ENCODE peak calls at places on chromosomes 1 and 21, in nine cellular contexts. O is aorta, W is HAP-1, Z is WERI-Rb-1, R is cardiac muscle cell, S is MM.1S, C is mammary epithelial cell, X is Caco-2, N is esophagus squamous epithelium. D is an unnamed sample.
A peak's percentile ranks its signal among the peaks of the same experiment; 100 is the strongest.

GRCh38 chr1:13813398-13814012 is 113.5 kb downstream of the PRDM2 start:
- DNase-seq in O (peak; percentile 86), W (peak; percentile 62), Z (peak; percentile 62), R (peak; percentile 50), S (no peak), C (no peak), X (no peak), N (no peak), D (no peak)

GRCh38 chr1:28296401-28297220 is 32.2 kb upstream of the MED18 start:
- DNase-seq in O (no peak), W (peak; percentile 82), Z (peak; percentile 87), R (peak; percentile 71), S (no peak), C (no peak), X (peak; percentile 97), N (no peak), D (no peak)

GRCh38 chr1:151166506-151166956 is 587 bp downstream of the SCNM1 start:
- DNase-seq in O (peak; percentile 64), W (peak; percentile 47), Z (no peak), R (peak; percentile 49), S (peak; percentile 50), C (peak; percentile 70), X (no peak), N (no peak), D (no peak)

GRCh38 chr1:155083865-155084721 is 5.5 kb downstream of the EFNA3 start:
- DNase-seq in O (peak; percentile 74), W (peak; percentile 59), Z (peak; percentile 66), R (peak; percentile 30), S (peak; percentile 68), C (peak; percentile 50), X (no peak), N (no peak), D (no peak)

GRCh38 chr1:66996018-66996682 is 57.8 kb downstream of the SLC35D1 start:
- DNase-seq in O (no peak), W (peak; percentile 66), Z (peak; percentile 67), R (peak; percentile 77), S (peak; percentile 78), C (peak; percentile 54), X (peak; percentile 42), N (no peak), D (peak; percentile 49)

GRCh38 chr1:228009828-228010775 is 3.3 kb downstream of the WNT3A start:
- DNase-seq in O (peak; percentile 49), W (no peak), Z (peak; percentile 14), R (no peak), S (no peak), C (no peak), X (no peak), N (no peak), D (no peak)

GRCh38 chr1:204879351-204879750 is 8.7 kb downstream of the NFASC start:
- DNase-seq in O (no peak), W (peak; percentile 14), Z (no peak), R (no peak), S (no peak), C (no peak), X (no peak), N (no peak), D (no peak)

GRCh38 chr1:155254714-155255242 is 505 bp downstream of the ENTREP3 start:
- DNase-seq in O (peak; percentile 88), W (peak; percentile 28), Z (peak; percentile 49), R (no peak), S (no peak), C (no peak), X (no peak), N (no peak), D (no peak)

GRCh38 chr1:19036049-19036546 is 79.6 kb upstream of the IFFO2 start:
- DNase-seq in O (no peak), W (peak; percentile 8), Z (peak; percentile 26), R (no peak), S (no peak), C (no peak), X (peak; percentile 15), N (no peak), D (no peak)

GRCh38 chr1:192491804-192492554 is 83.6 kb upstream of the RGS1 start:
- DNase-seq in O (no peak), W (no peak), Z (no peak), R (no peak), S (no peak), C (no peak), X (no peak), N (no peak), D (no peak)

GRCh38 chr21:32807717-32808380 is 36.3 kb upstream of the PAXBP1 start:
- DNase-seq in O (no peak), W (peak; percentile 48), Z (peak; percentile 50), R (no peak), S (no peak), C (peak; percentile 3), X (no peak), N (no peak), D (no peak)

GRCh38 chr1:236066828-236067386 is 2.0 kb upstream of the NID1 start:
- DNase-seq in O (no peak), W (no peak), Z (no peak), R (peak; percentile 62), S (peak; percentile 57), C (no peak), X (no peak), N (no peak), D (peak; percentile 72)

GRCh38 chr1:118322369-118322768 is 137.3 kb upstream of the SPAG17 start:
- DNase-seq in O (no peak), W (no peak), Z (no peak), R (no peak), S (no peak), C (no peak), X (no peak), N (no peak), D (no peak)

GRCh38 chr21:15128267-15128666 is 63.5 kb upstream of the NRIP1 start:
- DNase-seq in O (no peak), W (no peak), Z (no peak), R (no peak), S (no peak), C (no peak), X (no peak), N (no peak), D (no peak)

GRCh38 chr1:145740269-145740668 is 21.0 kb downstream of the CD160 start:
- DNase-seq in O (no peak), W (no peak), Z (no peak), R (no peak), S (no peak), C (no peak), X (peak; percentile 52), N (no peak), D (no peak)

GRCh38 chr1:183702087-183702812 is 49.1 kb upstream of the APOBEC4 start:
- DNase-seq in O (no peak), W (no peak), Z (no peak), R (no peak), S (no peak), C (peak; percentile 54), X (no peak), N (no peak), D (no peak)

GRCh38 chr1:6261615-6261995 is 707 bp upstream of the GPR153 start:
- DNase-seq in O (no peak), W (peak; percentile 46), Z (peak; percentile 73), R (peak; percentile 76), S (no peak), C (peak; percentile 10), X (no peak), N (no peak), D (no peak)

GRCh38 chr1:223531742-223532341 is 133.7 kb downstream of the CAPN8 start:
- DNase-seq in O (no peak), W (peak; percentile 84), Z (peak; percentile 50), R (peak; percentile 61), S (peak; percentile 46), C (peak; percentile 40), X (peak; percentile 62), N (no peak), D (no peak)

GRCh38 chr1:207871117-207871649 is 39.7 kb downstream of the CD34 start:
- DNase-seq in O (no peak), W (no peak), Z (no peak), R (no peak), S (no peak), C (no peak), X (no peak), N (no peak), D (no peak)

GRCh38 chr1:2611621-2612437 is 21.0 kb downstream of the MMEL1 start:
- DNase-seq in O (peak; percentile 45), W (peak; percentile 7), Z (no peak), R (no peak), S (no peak), C (no peak), X (no peak), N (no peak), D (no peak)

DNA sequence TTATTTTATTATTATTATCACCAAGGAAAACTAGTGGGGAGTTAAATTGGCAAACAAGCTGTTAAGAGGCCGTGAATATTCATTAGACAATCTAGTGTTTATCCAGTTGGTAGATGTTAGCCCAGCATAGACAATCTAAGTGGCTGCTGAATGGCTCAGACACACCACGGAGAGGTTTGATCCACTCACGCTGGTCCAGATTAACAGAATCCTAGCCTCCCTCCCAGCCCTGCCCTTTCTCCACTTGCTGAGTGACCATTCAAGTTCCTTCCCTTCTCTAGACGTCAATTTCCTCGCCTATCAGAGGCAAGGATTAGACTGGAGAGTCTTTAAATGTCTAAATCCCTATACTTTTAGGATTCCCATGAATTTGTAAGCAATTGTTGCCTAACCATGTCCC is 80.1 kb downstream of the RRAGC start:
- DNase-seq in O (no peak), W (no peak), Z (peak; percentile 58), R (no peak), S (no peak), C (no peak), X (no peak), N (no peak), D (no peak)
- H3K27me3 ChIP-seq in O (no peaks in the 10 kb centered on the region), W (peaks cover 16% of the 10 kb centered on the region), Z (no peaks in the 10 kb centered on the region), R (no peaks in the 10 kb centered on the region), S (no peaks in the 10 kb centered on the region), C (peaks cover 17% of the 10 kb centered on the region), X (no peaks in the 10 kb centered on the region), N (peaks cover 80% of the 10 kb centered on the region), D (peaks cover 4% of the 10 kb centered on the region)

GRCh38 chr1:224896130-224896781 is 33.2 kb upstream of the DNAH14 start:
- DNase-seq in O (no peak), W (no peak), Z (no peak), R (no peak), S (no peak), C (no peak), X (no peak), N (no peak), D (no peak)
- H3K4me3 ChIP-seq in O (no peak overlapping the region), W (no peak overlapping the region), Z (no peak overlapping the region), R (no peak overlapping the region), S (no peak overlapping the region), C (no peak overlapping the region), X (no peak overlapping the region), N (no peak overlapping the region), D (no peak overlapping the region)

GRCh38 chr1:153397924-153398651 is 7.2 kb upstream of the S100A8 start:
- DNase-seq in O (no peak), W (no peak), Z (peak; percentile 14), R (no peak), S (no peak), C (no peak), X (no peak), N (no peak), D (no peak)
- H3K27me3 ChIP-seq in O (no peaks in the 10 kb centered on the region), W (peaks cover 11% of the 10 kb centered on the region), Z (peaks cover 100% of the 10 kb centered on the region), R (no peaks in the 10 kb centered on the region), S (peaks cover 12% of the 10 kb centered on the region), C (no peaks in the 10 kb centered on the region), X (no peaks in the 10 kb centered on the region), N (peaks cover 27% of the 10 kb centered on the region), D (peaks cover 4% of the 10 kb centered on the region)

DNA sequence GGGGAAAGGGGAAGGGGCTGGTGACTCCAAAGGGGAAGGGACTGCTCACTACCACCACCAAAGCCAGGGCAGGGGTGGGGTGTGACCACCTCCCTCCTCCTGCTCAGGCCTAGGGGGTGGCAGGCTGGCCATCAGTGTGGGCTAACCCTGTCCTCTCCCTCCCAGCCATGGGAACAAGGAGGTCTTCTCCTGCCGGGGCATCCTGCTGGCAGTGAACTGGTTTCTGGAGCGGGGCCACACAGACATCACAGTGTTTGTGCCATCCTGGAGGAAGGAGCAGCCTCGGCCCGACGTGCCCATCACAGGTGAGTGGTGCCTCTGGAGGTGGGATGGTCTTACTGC is 5.7 kb downstream of the ZC3H12A start:
- DNase-seq in O (no peak), W (no peak), Z (no peak), R (no peak), S (no peak), C (no peak), X (no peak), N (no peak), D (no peak)
- H3K4me3 ChIP-seq in O (no peak overlapping the region), W (no peak overlapping the region), Z (peak overlapping the region; percentile 1), R (no peak overlapping the region), S (no peak overlapping the region), C (peak overlapping the region; percentile 7), X (no peak overlapping the region), N (peak overlapping the region; percentile 81), D (peak overlapping the region; percentile 82)

D was measured in GM06990.